ENCODE peak calls at places on chromosomes 1 and 21, in nine cellular contexts. Y is coronary artery; Q is AG04449; S is NCI-H1092; W is OCI-LY7; F is NCI-H748 treated with DMSO at 0.1 percent for 48 hours; E is brain microvascular endothelial cell; M is EH; A is activated T-helper 9 cell treated with anti-CD3 and anti-CD28 coated beads, Interleukin-2, amount 50 U/mL, for 16 hours. I is an unnamed sample.

GRCh38 chr1:61434276-61434675 is 290.7 kb downstream of the TM2D1 start:
- DNase-seq in E (peak), F (no peak), M (no peak), W (no peak), A (no peak), Y (no peak), Q (no peak), S (no peak), I (peak)

GRCh38 chr1:179253286-179253972 is 24.0 kb upstream of the ABL2 start:
- DNase-seq in F (no peak), M (peak), A (no peak), W (no peak), Y (no peak), Q (no peak), S (no peak), E (peak), I (no peak)

GRCh38 chr1:180258935-180259334 is 28.9 kb downstream of the LHX4 start:
- DNase-seq in E (no peak), W (no peak), F (no peak), S (no peak), A (no peak), Y (no peak), Q (no peak), M (no peak), I (no peak)

GRCh38 chr1:52032785-52033131 is 852 bp downstream of the KTI12 start:
- DNase-seq in E (peak), S (no peak), Q (no peak), W (peak), F (no peak), M (peak), A (no peak), Y (peak), I (no peak)

GRCh38 chr1:23902611-23903278 is 10.4 kb downstream of the CNR2 start:
- DNase-seq in S (no peak), F (no peak), E (no peak), A (no peak), M (no peak), Q (no peak), W (no peak), Y (no peak), I (no peak)

GRCh38 chr21:33761104-33762036 is 119.1 kb downstream of the ITSN1 start:
- DNase-seq in Q (peak), M (peak), S (no peak), A (no peak), E (peak), W (no peak), F (no peak), Y (no peak), I (peak)

GRCh38 chr1:157390646-157391045 is 161.7 kb downstream of the FCRL5 start:
- DNase-seq in Q (peak), S (no peak), M (peak), W (no peak), Y (no peak), F (no peak), E (peak), A (no peak), I (no peak)

GRCh38 chr21:32007461-32007860 is 134.6 kb downstream of the HUNK start:
- DNase-seq in E (peak), F (no peak), M (peak), Y (no peak), S (no peak), Q (peak), A (no peak), W (no peak), I (no peak)

GRCh38 chr1:161131721-161132409 is 602 bp downstream of the DEDD start:
- DNase-seq in M (peak), A (no peak), F (no peak), Q (no peak), E (no peak), Y (peak), W (no peak), S (no peak), I (no peak)

GRCh38 chr1:13498553-13498952 is 15.2 kb downstream of the LRRC38 start:
- DNase-seq in A (no peak), Q (no peak), Y (no peak), S (no peak), E (no peak), F (no peak), W (peak), M (no peak), I (no peak)

GRCh38 chr1:104636581-104636980 is 886.9 kb downstream of the AMY1C start:
- DNase-seq in E (no peak), W (peak), Y (no peak), Q (no peak), M (no peak), A (no peak), F (peak), S (no peak), I (no peak)

GRCh38 chr1:107748529-107748928 is 216.5 kb downstream of the VAV3 start:
- DNase-seq in E (no peak), Q (peak), A (no peak), W (peak), Y (no peak), S (no peak), F (no peak), M (peak), I (peak)

GRCh38 chr1:234408757-234409156 is 35.5 kb downstream of the COA6 start:
- DNase-seq in W (no peak), M (no peak), Q (no peak), Y (no peak), A (peak), S (no peak), E (no peak), F (no peak), I (no peak)

GRCh38 chr21:34882719-34883131 is 166.4 kb downstream of the RUNX1 start:
- DNase-seq in Q (no peak), F (no peak), S (no peak), A (no peak), M (peak), E (no peak), W (peak), Y (no peak), I (no peak)

GRCh38 chr1:39255212-39255611 is 50.7 kb downstream of the MACF1 start:
- DNase-seq in A (no peak), M (peak), E (no peak), Q (no peak), W (no peak), S (no peak), Y (no peak), F (no peak), I (no peak)

GRCh38 chr1:33281554-33282303 is 25.4 kb downstream of the ZNF362 start:
- DNase-seq in E (no peak), A (no peak), F (no peak), Y (no peak), Q (no peak), M (no peak), S (no peak), W (no peak), I (no peak)

GRCh38 chr1:199056721-199057120 is 417.9 kb downstream of the PTPRC start:
- DNase-seq in Y (no peak), E (no peak), S (no peak), Q (no peak), W (no peak), F (no peak), M (no peak), A (no peak), I (no peak)

I was measured in LoVo.